ENCODE peak calls at places on chromosome 9, in eight cellular contexts. T is GM04503; X is NCI-H526; S is activated T-helper 9 cell treated with anti-CD3 and anti-CD28 coated beads, Interleukin-2, amount 50 U/mL, for 16 hours; K is ovary; U is HFF-Myc; C is CD4-positive, alpha-beta T cell; B is T-helper 1 cell. Y is an unnamed sample.

GRCh38 chr9:9615086-9615485 is 997.7 kb downstream of the PTPRD start:
- DNase-seq in X (no peak), B (no peak), S (no peak), K (no peak), C (no peak), U (no peak), T (no peak), Y (no peak)

GRCh38 chr9:134662143-134662876 is 20.7 kb downstream of the COL5A1 start:
- DNase-seq in X (no peak), B (no peak), U (peak; percentile 93), K (no peak), T (peak; percentile 90), C (no peak), S (no peak), Y (no peak)

GRCh38 chr9:37187713-37188439 is 67.5 kb downstream of the ZCCHC7 start:
- DNase-seq in C (no peak), B (no peak), U (no peak), X (no peak), S (no peak), T (no peak), K (no peak), Y (no peak)

GRCh38 chr9:91718071-91718470 is 232.0 kb downstream of the ROR2 start:
- DNase-seq in B (no peak), S (no peak), C (no peak), T (no peak), K (no peak), U (no peak), X (no peak), Y (no peak)

GRCh38 chr9:115494958-115495690 is 377.2 kb upstream of the TNC start:
- DNase-seq in B (no peak), K (no peak), U (no peak), T (no peak), X (no peak), S (no peak), C (no peak), Y (no peak)

GRCh38 chr9:85004818-85005413 is 335.4 kb downstream of the NTRK2 start:
- DNase-seq in S (no peak), B (no peak), C (no peak), X (peak; percentile 39), K (no peak), U (no peak), T (no peak), Y (no peak)

GRCh38 chr9:106560540-106560939 is 302.4 kb upstream of the ZNF462 start:
- DNase-seq in B (no peak), S (no peak), K (no peak), C (no peak), U (no peak), T (no peak), X (no peak), Y (no peak)

GRCh38 chr9:107639426-107639825 is 149.9 kb upstream of the KLF4 start:
- DNase-seq in U (no peak), B (no peak), T (no peak), X (no peak), K (no peak), S (no peak), C (no peak), Y (no peak)

GRCh38 chr9:114303571-114303970 is 19.3 kb upstream of the ORM1 start:
- DNase-seq in C (no peak), S (no peak), B (no peak), T (no peak), U (no peak), K (no peak), X (no peak), Y (no peak)

GRCh38 chr9:112076814-112077213 is 98.3 kb downstream of the SUSD1 start:
- DNase-seq in C (no peak), B (no peak), K (no peak), U (no peak), S (no peak), X (no peak), T (no peak), Y (no peak)